ENCODE peak calls at places on chromosomes 16 and 17, in four cellular contexts. K, L, U and J are unnamed samples.

GRCh38 chr17:65170839-65171238 is 33.7 kb downstream of the RGS9 start:
- DNase-seq in K (peak; percentile 68), L (no peak), U (peak; percentile 30), J (no peak)

GRCh38 chr16:73095885-73096341 is 48.0 kb upstream of the ZFHX3 start:
- DNase-seq in K (no peak), U (no peak), L (no peak), J (no peak)

GRCh38 chr16:51151951-51152663 is 1.0 kb upstream of the SALL1 start:
- DNase-seq in U (no peak), K (no peak), L (peak; percentile 91), J (no peak)

GRCh38 chr16:85462405-85463227 is 150.5 kb upstream of the GSE1 start:
- DNase-seq in K (no peak), U (peak; percentile 53), L (no peak), J (no peak)

GRCh38 chr17:68601565-68602266 is 549 bp upstream of the FAM20A start:
- DNase-seq in U (no peak), L (no peak), K (no peak), J (no peak)

GRCh38 chr16:84600343-84601229 is 17.3 kb downstream of the COTL1 start:
- DNase-seq in K (no peak), L (no peak), U (no peak), J (no peak)

GRCh38 chr17:30969989-30970680 is 704 bp upstream of the RNF135 start:
- DNase-seq in U (no peak), L (peak; percentile 60), K (no peak), J (no peak)

GRCh38 chr17:62995377-62995885 is 29.4 kb downstream of the TANC2 start:
- DNase-seq in L (no peak), U (no peak), K (no peak), J (peak; percentile 36)

GRCh38 chr17:74843352-74843627 is 16.4 kb downstream of the GRIN2C start:
- DNase-seq in L (no peak), K (no peak), U (no peak), J (no peak)

GRCh38 chr17:34909040-34909439 is 52.2 kb downstream of the CCT6B start:
- DNase-seq in K (no peak), L (no peak), U (no peak), J (no peak)

GRCh38 chr16:12509121-12509520 is 294.6 kb downstream of the CPPED1 start:
- DNase-seq in K (no peak), L (no peak), U (no peak), J (no peak)

GRCh38 chr17:62672957-62673356 is 45.5 kb downstream of the MRC2 start:
- DNase-seq in L (no peak), K (peak; percentile 13), U (no peak), J (no peak)

GRCh38 chr16:81553080-81553813 is 108.6 kb downstream of the CMIP start:
- DNase-seq in K (peak; percentile 47), U (no peak), L (no peak), J (no peak)

GRCh38 chr17:45775148-45775547 is 9.0 kb upstream of the CRHR1 start:
- DNase-seq in U (no peak), K (no peak), L (no peak), J (no peak)

GRCh38 chr16:59192551-59193199 is 458.6 kb upstream of the GOT2 start:
- DNase-seq in K (no peak), L (peak; percentile 68), U (no peak), J (no peak)

GRCh38 chr17:51154176-51154575 is 817 bp downstream of the NME1 start:
- DNase-seq in L (no peak), K (no peak), U (no peak), J (no peak)

GRCh38 chr16:89155851-89156739 is 15.5 kb upstream of the CDH15 start:
- DNase-seq in U (no peak), L (no peak), K (no peak), J (no peak)

GRCh38 chr17:18139949-18140348 is 31.4 kb downstream of the MYO15A start:
- DNase-seq in K (no peak), L (no peak), U (no peak), J (no peak)

GRCh38 chr17:34098712-34099111 is 156.4 kb upstream of the CCL2 start:
- DNase-seq in K (no peak), U (no peak), L (no peak), J (no peak)

GRCh38 chr17:1875597-1875996 is 45.8 kb downstream of the RPA1 start:
- DNase-seq in L (no peak), K (no peak), U (no peak), J (no peak)

GRCh38 chr17:76994237-76994637 is 126.0 kb downstream of the MGAT5B start:
- DNase-seq in U (no peak), K (no peak), L (no peak), J (no peak)

GRCh38 chr17:42679001-42679491 is 2.3 kb upstream of the PLEKHH3 start:
- DNase-seq in L (peak; percentile 72), U (no peak), K (peak; percentile 67), J (peak; percentile 85)

GRCh38 chr16:88591577-88592021 is 21.4 kb downstream of the ZC3H18 start:
- DNase-seq in U (peak; percentile 31), K (no peak), L (no peak), J (peak; percentile 26)

GRCh38 chr16:67149276-67150057 is 1.3 kb downstream of the B3GNT9 start:
- DNase-seq in L (peak; percentile 65), U (no peak), K (no peak), J (no peak)

GRCh38 chr17:44223574-44224046 is 4.1 kb upstream of the UBTF start:
- DNase-seq in U (no peak), L (no peak), K (no peak), J (no peak)

GRCh38 chr16:29915590-29916247 is 10.3 kb downstream of the KCTD13 start:
- DNase-seq in L (no peak), K (no peak), U (no peak), J (no peak)

GRCh38 chr17:28985950-28986713 is 19.7 kb downstream of the SEZ6 start:
- DNase-seq in U (no peak), L (peak; percentile 88), K (no peak), J (no peak)

GRCh38 chr16:88303405-88303804 is 79.4 kb upstream of the ZNF469 start:
- DNase-seq in L (no peak), U (no peak), K (no peak), J (peak; percentile 20)

GRCh38 chr17:82241926-82242697 is 13.3 kb downstream of the SLC16A3 start:
- DNase-seq in K (no peak), L (peak; percentile 33), U (peak; percentile 61), J (no peak)

GRCh38 chr17:28427372-28427771 is 21.4 kb upstream of the SLC46A1 start:
- DNase-seq in U (no peak), L (no peak), K (no peak), J (no peak)

GRCh38 chr16:83903739-83904138 is 4.8 kb downstream of the MLYCD start:
- DNase-seq in L (no peak), U (peak; percentile 72), K (no peak), J (no peak)

GRCh38 chr16:3511286-3512180 is 10.7 kb downstream of the CLUAP1 start:
- DNase-seq in K (no peak), L (peak; percentile 24), U (no peak), J (no peak)

GRCh38 chr16:57799619-57800212 is 2.6 kb downstream of the KIFC3 start:
- DNase-seq in U (no peak), L (no peak), K (peak; percentile 30), J (peak; percentile 21)

GRCh38 chr17:80848449-80849102 is 143.1 kb upstream of the CHMP6 start:
- DNase-seq in L (no peak), U (no peak), K (no peak), J (peak; percentile 26)

GRCh38 chr17:80847506-80848230 is 144.0 kb upstream of the CHMP6 start:
- DNase-seq in U (no peak), K (no peak), L (no peak), J (peak; percentile 84)

GRCh38 chr17:80850817-80851216 is 140.8 kb upstream of the CHMP6 start:
- DNase-seq in L (no peak), U (no peak), K (no peak), J (no peak)

GRCh38 chr17:80850109-80850508 is 141.5 kb upstream of the CHMP6 start:
- DNase-seq in U (no peak), K (no peak), L (no peak), J (no peak)

GRCh38 chr17:80849119-80849518 is 142.5 kb upstream of the CHMP6 start:
- DNase-seq in U (no peak), L (no peak), K (no peak), J (no peak)
- TF ChIP-seq CTCF in U (no peak), L (no peak), K (no peak), J (no peak)

DNA sequence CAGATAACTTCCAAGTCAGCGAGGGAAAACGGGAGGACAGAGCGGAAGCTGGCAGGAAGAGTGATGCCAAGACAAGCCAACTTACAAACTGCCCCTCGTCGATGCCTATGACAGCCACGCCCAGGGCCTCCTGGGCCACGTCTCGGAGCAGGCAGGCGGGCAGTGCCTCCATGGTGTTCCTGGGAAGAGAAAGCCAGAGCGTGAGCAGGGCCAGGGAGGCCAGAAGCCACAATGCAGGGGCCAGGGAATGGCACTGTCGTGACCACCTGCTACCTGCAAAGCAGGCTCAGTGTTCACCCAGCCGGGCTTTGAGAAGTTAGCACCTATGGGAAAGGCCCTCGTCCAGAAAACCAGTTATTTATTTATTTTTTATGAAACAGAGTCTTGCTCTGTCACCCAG is 4.3 kb downstream of the TK1 start:
- DNase-seq in L (no peak), U (no peak), K (no peak), J (no peak)
- H3K4me1 ChIP-seq in L (no peaks in the 10 kb centered on the region), U (peaks cover 20% of the 10 kb centered on the region), K (peaks cover 55% of the 10 kb centered on the region), J (peaks cover 8% of the 10 kb centered on the region)

GRCh38 chr17:39551879-39552278 is 55.8 kb downstream of the NEUROD2 start:
- DNase-seq in L (no peak), U (no peak), K (no peak), J (no peak)

GRCh38 chr17:39553326-39553945 is 54.3 kb downstream of the NEUROD2 start:
- DNase-seq in L (no peak), U (no peak), K (no peak), J (no peak)

GRCh38 chr17:39555368-39555767 is 52.4 kb downstream of the NEUROD2 start:
- DNase-seq in L (no peak), K (no peak), U (no peak), J (no peak)
- H3K9me3 ChIP-seq in L (no peaks in the 10 kb centered on the region), K (no peaks in the 10 kb centered on the region), U (no peaks in the 10 kb centered on the region), J (no peaks in the 10 kb centered on the region)

DNA sequence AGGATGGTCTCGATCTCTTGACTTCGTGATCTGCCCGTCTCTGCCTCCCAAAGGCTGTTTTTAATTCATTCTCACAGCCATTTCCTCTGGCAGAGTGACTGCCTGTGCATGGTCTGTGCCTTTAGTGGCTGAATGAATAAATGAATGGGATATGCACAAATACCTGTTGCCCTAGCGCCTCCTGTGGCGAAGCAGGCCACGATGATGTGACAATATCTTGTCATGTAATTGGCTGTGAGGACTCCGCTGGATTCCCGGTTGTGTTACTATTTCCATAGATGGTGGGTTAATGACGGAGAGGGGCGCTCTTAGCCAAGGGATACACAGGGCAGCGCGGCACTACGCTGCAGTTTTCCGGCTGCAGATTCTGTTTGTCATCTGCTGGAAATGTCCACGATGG is 26.8 kb upstream of the ENDOV start:
- DNase-seq in L (no peak), U (no peak), K (no peak), J (no peak)
- TF ChIP-seq CTCF in L (peak; percentile 46), U (no peak), K (no peak), J (no peak)

DNA sequence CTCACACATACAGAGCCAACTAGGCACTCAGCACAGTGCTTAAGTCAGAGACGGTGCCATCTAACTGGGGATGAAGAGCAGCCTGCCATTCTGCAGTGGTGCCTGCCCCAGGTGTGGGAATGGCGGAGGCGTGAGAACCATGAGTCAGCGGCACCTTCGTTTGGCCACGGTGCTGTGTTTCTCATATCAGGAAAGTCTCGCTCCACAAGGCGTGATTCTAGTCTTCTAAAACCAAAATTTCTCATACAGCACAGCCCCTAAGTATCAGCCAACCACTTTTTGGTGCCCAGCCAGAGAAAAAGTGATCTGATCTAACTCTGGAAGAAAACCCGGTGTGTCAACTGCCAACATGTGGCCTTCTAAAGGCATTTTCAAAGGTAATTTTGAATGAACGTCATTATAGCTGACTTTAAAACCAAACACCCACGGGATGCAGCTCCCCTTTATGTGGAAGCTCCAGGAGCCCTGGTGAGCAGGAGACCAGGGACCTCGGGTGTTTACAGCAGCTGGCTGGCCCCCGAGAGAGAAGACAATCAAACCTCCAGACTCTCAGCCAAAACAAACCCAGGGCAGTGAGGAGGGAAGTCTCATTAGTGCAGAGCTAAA is 54.6 kb downstream of the ABCC12 start:
- DNase-seq in L (no peak), K (no peak), U (no peak), J (no peak)
- H3K4me1 ChIP-seq in L (no peaks in the 10 kb centered on the region), K (no peaks in the 10 kb centered on the region), U (peaks cover 4% of the 10 kb centered on the region), J (no peaks in the 10 kb centered on the region)